ENCODE peak calls at places on chromosomes 3 and 15, in ten cellular contexts. V is PC-3; C is pons; B is epithelial cell of esophagus; M is B cell; A is stimulated activated naive CD4-positive, alpha-beta T cell; N is NCI-H1092; J is neural crest cell; Y is SK-MEL-5; H is T-cell. R is an unnamed sample.
A peak's percentile ranks its signal among the peaks of the same experiment; 100 is the strongest.

GRCh38 chr3:142663865-142664264 is 60.0 kb upstream of the TRPC1 start:
- DNase-seq in V (no peak), C (no peak), B (no peak), M (no peak), A (no peak), N (no peak), J (no peak), Y (no peak), H (no peak), R (no peak)

GRCh38 chr3:52396907-52397591 is 47.9 kb downstream of the SEMA3G start:
- DNase-seq in V (no peak), C (no peak), B (no peak), M (no peak), A (no peak), N (no peak), J (no peak), Y (no peak), H (no peak), R (no peak)

GRCh38 chr15:68315495-68316007 is 38.0 kb downstream of the FEM1B start:
- DNase-seq in V (no peak), C (no peak), B (no peak), M (no peak), A (no peak), N (no peak), J (no peak), Y (no peak), H (peak; percentile 8), R (no peak)

GRCh38 chr15:93152264-93152884 is 63.4 kb upstream of the RGMA start:
- DNase-seq in V (no peak), C (no peak), B (no peak), M (no peak), A (no peak), N (no peak), J (no peak), Y (no peak), H (peak; percentile 27), R (no peak)

GRCh38 chr3:43923101-43923979 is 232.6 kb downstream of the ABHD5 start:
- DNase-seq in V (no peak), C (no peak), B (peak; percentile 2), M (no peak), A (no peak), N (peak; percentile 32), J (no peak), Y (no peak), H (no peak), R (no peak)

GRCh38 chr15:85379403-85380131 is 836 bp upstream of the AKAP13 start:
- DNase-seq in V (peak; percentile 33), C (no peak), B (no peak), M (peak; percentile 50), A (peak; percentile 34), N (no peak), J (no peak), Y (no peak), H (no peak), R (no peak)

GRCh38 chr3:122952509-122952908 is 75.1 kb downstream of the SEMA5B start:
- DNase-seq in V (peak; percentile 74), C (no peak), B (peak; percentile 87), M (no peak), A (no peak), N (no peak), J (no peak), Y (no peak), H (no peak), R (no peak)

GRCh38 chr3:138465927-138466326 is 31.5 kb downstream of the ESYT3 start:
- DNase-seq in V (no peak), C (no peak), B (no peak), M (no peak), A (no peak), N (no peak), J (no peak), Y (no peak), H (no peak), R (no peak)

GRCh38 chr15:74322558-74323180 is 44.8 kb downstream of the CYP11A1 start:
- DNase-seq in V (peak; percentile 72), C (peak; percentile 24), B (peak; percentile 60), M (peak; percentile 60), A (peak; percentile 40), N (peak; percentile 49), J (peak; percentile 67), Y (peak; percentile 72), H (peak; percentile 36), R (peak; percentile 27)

GRCh38 chr15:39859609-39860008 is 60.5 kb downstream of the GPR176 start:
- DNase-seq in V (no peak), C (no peak), B (no peak), M (no peak), A (no peak), N (no peak), J (no peak), Y (no peak), H (no peak), R (no peak)

GRCh38 chr3:197960694-197961581 is 921 bp downstream of the LMLN start:
- DNase-seq in V (no peak), C (no peak), B (no peak), M (no peak), A (no peak), N (no peak), J (no peak), Y (no peak), H (no peak), R (no peak)

GRCh38 chr3:187610926-187611545 is 59.2 kb downstream of the SST start:
- DNase-seq in V (no peak), C (no peak), B (no peak), M (no peak), A (no peak), N (no peak), J (no peak), Y (no peak), H (no peak), R (no peak)

GRCh38 chr3:188287339-188287738 is 133.4 kb downstream of the LPP start:
- DNase-seq in V (no peak), C (no peak), B (no peak), M (no peak), A (no peak), N (no peak), J (no peak), Y (no peak), H (no peak), R (no peak)

GRCh38 chr15:64597469-64597806 is 137.1 kb downstream of the ZNF609 start:
- DNase-seq in V (no peak), C (no peak), B (no peak), M (no peak), A (no peak), N (peak; percentile 28), J (no peak), Y (no peak), H (no peak), R (no peak)

GRCh38 chr3:28718074-28718849 is 369.6 kb upstream of the AZI2 start:
- DNase-seq in V (no peak), C (no peak), B (no peak), M (no peak), A (no peak), N (no peak), J (no peak), Y (no peak), H (no peak), R (no peak)

GRCh38 chr15:29938701-29939340 is 116.6 kb upstream of the TJP1 start:
- DNase-seq in V (peak; percentile 52), C (no peak), B (peak; percentile 48), M (no peak), A (no peak), N (no peak), J (no peak), Y (peak; percentile 32), H (no peak), R (no peak)

GRCh38 chr3:114409291-114409690 is 115.5 kb downstream of the TIGIT start:
- DNase-seq in V (no peak), C (no peak), B (no peak), M (no peak), A (no peak), N (peak; percentile 83), J (no peak), Y (no peak), H (no peak), R (no peak)

GRCh38 chr3:151085227-151085888 is at the start of gene MED12L:
- DNase-seq in V (peak; percentile 71), C (peak; percentile 30), B (peak; percentile 82), M (no peak), A (peak; percentile 10), N (peak; percentile 79), J (peak; percentile 65), Y (peak; percentile 67), H (peak; percentile 25), R (peak; percentile 53)

GRCh38 chr3:194294888-194295214 is 56.3 kb downstream of the CPN2 start:
- DNase-seq in V (no peak), C (no peak), B (no peak), M (no peak), A (no peak), N (no peak), J (no peak), Y (no peak), H (no peak), R (no peak)

GRCh38 chr15:40762919-40763800 is 708 bp upstream of the GCHFR start:
- DNase-seq in V (peak; percentile 75), C (no peak), B (peak; percentile 46), M (peak; percentile 43), A (peak; percentile 56), N (peak; percentile 34), J (no peak), Y (no peak), H (peak; percentile 26), R (no peak)

GRCh38 chr15:67049351-67050044 is 15.9 kb upstream of the SMAD3 start:
- DNase-seq in V (peak; percentile 85), C (no peak), B (peak; percentile 93), M (no peak), A (no peak), N (no peak), J (no peak), Y (peak; percentile 53), H (no peak), R (no peak)

GRCh38 chr3:101813817-101814440 is 34.9 kb downstream of the NXPE3 start:
- DNase-seq in V (peak; percentile 74), C (no peak), B (peak; percentile 39), M (no peak), A (no peak), N (no peak), J (no peak), Y (peak; percentile 60), H (no peak), R (no peak)

GRCh38 chr15:57550640-57551039 is 41.1 kb upstream of the MYZAP start:
- DNase-seq in V (peak; percentile 68), C (peak; percentile 60), B (peak; percentile 30), M (no peak), A (no peak), N (no peak), J (no peak), Y (no peak), H (no peak), R (no peak)

GRCh38 chr15:51853987-51854386 is 24.5 kb downstream of the TMOD3 start:
- DNase-seq in V (no peak), C (no peak), B (no peak), M (no peak), A (no peak), N (no peak), J (no peak), Y (no peak), H (no peak), R (no peak)

GRCh38 chr3:52088445-52089367 is 32.3 kb upstream of the DUSP7 start:
- DNase-seq in V (no peak), C (no peak), B (no peak), M (no peak), A (no peak), N (no peak), J (peak; percentile 22), Y (no peak), H (no peak), R (no peak)

GRCh38 chr15:101049282-101049681 is 130.1 kb downstream of the LRRK1 start:
- DNase-seq in V (no peak), C (no peak), B (no peak), M (no peak), A (no peak), N (no peak), J (no peak), Y (no peak), H (no peak), R (no peak)

GRCh38 chr3:15405448-15406050 is 21.8 kb downstream of the METTL6 start:
- DNase-seq in V (peak; percentile 72), C (peak; percentile 76), B (peak; percentile 67), M (no peak), A (no peak), N (peak; percentile 34), J (no peak), Y (peak; percentile 78), H (no peak), R (no peak)

R was measured in putamen.